ENCODE peak calls at places on chromosomes 11 and 22, in five cellular contexts. T is CD8-positive, alpha-beta memory T cell; E is fibroblast of mammary gland; Q is left lung; F is adrenal gland. W is an unnamed sample.

GRCh38 chr11:79461144-79461543 is 20.3 kb upstream of the TENM4 start:
- DNase-seq in E (peak), Q (no peak), T (no peak), F (peak), W (no peak)

GRCh38 chr11:116335078-116335477 is 437.7 kb downstream of the BUD13 start:
- DNase-seq in E (no peak), Q (no peak), F (no peak), T (no peak), W (no peak)

GRCh38 chr11:113626736-113627135 is 79.4 kb downstream of the TMPRSS5 start:
- DNase-seq in E (no peak), Q (no peak), T (no peak), F (no peak), W (no peak)

GRCh38 chr11:77175869-77176539 is 48.0 kb downstream of the MYO7A start:
- DNase-seq in F (peak), E (no peak), T (no peak), Q (peak), W (no peak)

GRCh38 chr22:48579035-48579914 is 1248.4 kb downstream of the BRD1 start:
- DNase-seq in T (no peak), F (no peak), E (no peak), Q (peak), W (no peak)

GRCh38 chr11:134340354-134340964 is 8.7 kb downstream of the GLB1L2 start:
- DNase-seq in F (no peak), Q (no peak), E (no peak), T (no peak), W (no peak)

GRCh38 chr11:104918113-104918824 is 20.0 kb upstream of the CASP12 start:
- DNase-seq in E (peak), F (no peak), Q (no peak), T (no peak), W (no peak)

GRCh38 chr11:46347637-46348311 is 511 bp downstream of the DGKZ start:
- DNase-seq in T (no peak), Q (peak), F (no peak), E (no peak), W (no peak)

GRCh38 chr22:37472418-37473006 is 13.7 kb downstream of the MFNG start:
- DNase-seq in T (peak), E (peak), F (no peak), Q (peak), W (no peak)

GRCh38 chr22:39214383-39215069 is 30.3 kb downstream of the PDGFB start:
- DNase-seq in T (no peak), F (no peak), Q (no peak), E (peak), W (no peak)

GRCh38 chr11:61690706-61691377 is 10.7 kb downstream of the DAGLA start:
- DNase-seq in E (no peak), T (no peak), F (no peak), Q (peak), W (no peak)

GRCh38 chr11:36452231-36452630 is 57.8 kb downstream of the TRAF6 start:
- DNase-seq in Q (no peak), E (no peak), T (no peak), F (no peak), W (no peak)

GRCh38 chr11:123065634-123066033 is 3.7 kb upstream of the HSPA8 start:
- DNase-seq in T (no peak), E (peak), Q (no peak), F (no peak), W (no peak)

GRCh38 chr11:43905788-43906187 is 25.2 kb downstream of the ALKBH3 start:
- DNase-seq in E (peak), F (peak), T (no peak), Q (no peak), W (no peak)

GRCh38 chr11:122661182-122661945 is 5.8 kb downstream of the UBASH3B start:
- DNase-seq in T (no peak), E (no peak), F (no peak), Q (no peak), W (no peak)

GRCh38 chr22:37328017-37328416 is 45.7 kb downstream of the CYTH4 start:
- DNase-seq in Q (no peak), T (no peak), E (peak), F (no peak), W (no peak)

GRCh38 chr11:64384039-64384737 is 25.2 kb downstream of the RPS6KA4 start:
- DNase-seq in Q (no peak), T (no peak), F (peak), E (no peak), W (no peak)

GRCh38 chr22:39656495-39657490 is 86.2 kb downstream of the CACNA1I start:
- DNase-seq in E (peak), F (no peak), Q (no peak), T (no peak), W (no peak)

GRCh38 chr11:9250139-9250582 is 15.0 kb downstream of the DENND5A start:
- DNase-seq in E (no peak), Q (no peak), F (no peak), T (no peak), W (peak)

GRCh38 chr11:111445586-111445985 is 66.5 kb upstream of the POU2AF1 start:
- DNase-seq in Q (no peak), E (peak), T (no peak), F (no peak), W (no peak)

GRCh38 chr11:93528757-93529639 is 14.2 kb downstream of the SMCO4 start:
- DNase-seq in F (no peak), Q (no peak), E (no peak), T (no peak), W (no peak)

GRCh38 chr11:10076458-10077141 is 217.4 kb downstream of the SBF2 start:
- DNase-seq in T (no peak), F (peak), E (peak), Q (peak), W (peak)

GRCh38 chr22:19598054-19598855 is 74.0 kb upstream of the CLDN5 start:
- DNase-seq in T (no peak), Q (no peak), F (no peak), E (no peak), W (no peak)

GRCh38 chr11:10818594-10818993 is 9.9 kb upstream of the EIF4G2 start:
- DNase-seq in F (no peak), T (no peak), E (peak), Q (no peak), W (no peak)

GRCh38 chr11:106457727-106458126 is 380.3 kb downstream of the AASDHPPT start:
- DNase-seq in E (peak), Q (no peak), F (no peak), T (no peak), W (no peak)

GRCh38 chr11:69402251-69402892 is 79.1 kb upstream of the LINC01488 start:
- DNase-seq in T (no peak), F (no peak), Q (no peak), E (no peak), W (no peak)

GRCh38 chr22:39703890-39704658 is 133.5 kb downstream of the CACNA1I start:
- DNase-seq in E (peak), F (peak), T (no peak), Q (peak), W (no peak)

GRCh38 chr22:45511847-45512261 is 9.2 kb downstream of the FBLN1 start:
- DNase-seq in T (no peak), E (peak), F (peak), Q (peak), W (no peak)

DNA sequence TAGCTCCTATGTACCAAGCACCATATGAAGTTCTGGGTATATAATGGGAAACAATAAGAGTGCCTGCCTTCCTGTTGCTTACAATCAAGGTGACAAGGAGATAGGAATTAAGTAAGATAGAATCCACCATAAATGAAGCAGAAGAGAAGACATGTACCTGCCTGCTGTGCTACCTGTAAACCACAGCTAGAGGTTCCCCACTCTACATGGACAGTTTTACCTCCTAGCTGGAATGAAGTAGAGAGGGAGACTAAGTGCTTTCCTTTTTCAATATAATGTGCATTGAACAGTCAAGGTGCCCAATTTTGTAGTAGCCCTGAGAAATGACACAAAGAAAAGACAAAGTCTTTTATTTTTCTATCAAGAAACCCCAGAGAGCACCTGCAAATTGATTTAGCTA is 984.6 kb downstream of the DLG2 start:
- DNase-seq in T (no peak), E (no peak), F (no peak), Q (no peak), W (no peak)
- H3K4me3 ChIP-seq in T (no peak), E (no peak), F (no peak), Q (no peak), W (no peak)

GRCh38 chr11:26073646-26074045 is 258.3 kb upstream of the ANO3 start:
- DNase-seq in E (no peak), T (no peak), Q (no peak), F (no peak), W (no peak)

GRCh38 chr11:26079966-26080365 is 252.0 kb upstream of the ANO3 start:
- DNase-seq in F (no peak), T (no peak), E (no peak), Q (no peak), W (no peak)

GRCh38 chr11:26072612-26073011 is 259.3 kb upstream of the ANO3 start:
- DNase-seq in E (no peak), F (no peak), T (no peak), Q (no peak), W (no peak)

GRCh38 chr11:26078217-26078821 is 253.6 kb upstream of the ANO3 start:
- DNase-seq in T (no peak), Q (no peak), E (no peak), F (no peak), W (no peak)

GRCh38 chr11:26076591-26076990 is 255.3 kb upstream of the ANO3 start:
- DNase-seq in E (no peak), T (no peak), F (no peak), Q (no peak), W (no peak)
- H3K4me3 ChIP-seq in E (no peak), T (no peak), F (no peak), Q (no peak), W (no peak)

GRCh38 chr11:1863352-1864215 is 10.7 kb downstream of the LSP1 start:
- DNase-seq in Q (peak), F (peak), T (no peak), E (peak), W (no peak)

GRCh38 chr11:1866226-1866625 is 13.3 kb downstream of the LSP1 start:
- DNase-seq in E (no peak), Q (peak), F (no peak), T (no peak), W (no peak)

GRCh38 chr11:1864831-1865665 is 12.2 kb downstream of the LSP1 start:
- DNase-seq in T (no peak), F (peak), E (no peak), Q (peak), W (no peak)

GRCh38 chr11:1862588-1863351 is 9.9 kb downstream of the LSP1 start:
- DNase-seq in T (no peak), Q (no peak), E (peak), F (peak), W (no peak)

GRCh38 chr11:1864216-1864615 is 11.3 kb downstream of the LSP1 start:
- DNase-seq in Q (peak), T (no peak), E (no peak), F (no peak), W (no peak)
- H3K4me3 ChIP-seq in Q (no peak), T (no peak), E (no peak), F (peak), W (no peak)

GRCh38 chr11:132607575-132607974 is 924.7 kb downstream of the OPCML start:
- DNase-seq in T (no peak), F (no peak), Q (no peak), E (no peak), W (no peak)
- H3K4me3 ChIP-seq in T (no peak), F (no peak), Q (no peak), E (no peak), W (no peak)

DNA sequence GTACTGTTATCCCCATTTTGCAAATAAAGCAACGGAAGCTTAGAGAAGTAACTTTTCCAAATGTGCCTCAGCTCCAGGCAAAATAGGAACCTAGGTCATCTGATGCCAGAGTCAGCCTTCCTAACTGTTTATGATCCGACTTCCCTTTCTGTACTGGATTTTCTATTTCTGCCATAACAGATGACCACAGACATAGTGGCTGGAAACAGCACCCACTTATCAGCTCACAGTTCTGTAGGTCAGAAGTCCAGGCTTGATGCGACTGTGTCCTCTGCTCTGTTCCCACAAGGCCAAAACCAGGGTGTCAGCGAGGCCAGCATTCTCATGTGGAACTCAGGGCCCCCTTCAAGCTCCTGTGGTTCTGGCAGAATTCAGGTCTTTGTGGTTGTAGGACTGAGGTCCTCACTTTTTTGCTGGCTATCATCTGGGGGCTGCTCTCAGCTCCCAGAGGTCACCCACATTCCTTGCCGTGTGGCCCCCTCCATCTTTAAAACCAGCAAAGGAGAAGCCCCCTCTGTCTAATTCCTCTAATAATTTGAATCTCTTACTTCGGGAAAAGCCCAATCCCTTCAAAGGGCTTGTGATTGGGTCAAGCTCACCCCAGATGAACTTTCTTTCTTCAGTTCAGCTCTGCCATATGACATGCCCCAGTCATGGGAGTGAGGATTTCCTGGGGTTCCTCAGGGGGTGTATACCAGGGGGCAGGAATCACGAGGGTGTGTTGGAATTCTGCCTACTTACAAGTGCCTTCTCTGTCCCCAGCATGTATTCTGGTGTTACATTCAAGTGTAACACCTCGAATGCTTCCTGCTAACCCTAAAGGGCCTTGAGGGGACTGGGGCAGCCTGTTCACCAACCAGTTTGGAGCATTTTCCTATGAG is 15.3 kb downstream of the KCNJ5 start:
- DNase-seq in E (no peak), F (no peak), Q (no peak), T (no peak), W (no peak)
- H3K4me3 ChIP-seq in E (no peak), F (peak), Q (peak), T (peak), W (no peak)

DNA sequence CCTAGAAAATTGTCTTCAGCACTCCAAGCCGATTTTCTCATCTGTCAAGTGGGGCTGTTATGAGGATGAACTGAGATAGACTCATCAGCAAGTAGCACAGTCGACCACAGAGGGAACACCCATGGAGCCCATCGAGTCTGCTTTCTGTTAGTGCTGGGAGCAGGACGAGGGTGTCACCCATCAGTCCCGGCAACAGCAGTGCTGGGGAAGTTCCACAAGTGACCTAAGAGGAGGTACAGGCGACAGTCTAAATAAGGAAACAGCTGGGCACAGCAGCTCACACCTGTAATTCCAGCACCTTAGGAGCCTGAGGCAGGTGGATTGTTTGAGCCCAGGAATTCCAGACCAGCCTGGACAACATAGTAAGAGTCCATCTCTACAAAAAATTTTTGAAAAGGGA is 9.7 kb downstream of the RTL6 start:
- DNase-seq in Q (no peak), E (no peak), T (no peak), F (no peak), W (no peak)
- H3K4me3 ChIP-seq in Q (no peak), E (no peak), T (no peak), F (no peak), W (no peak)